ENCODE peak calls at places on chromosome 17, in seven cellular contexts. One of them, this sample, is unnamed.

GRCh38 chr17:70169707-70170597 is 620 bp downstream of the KCNJ2 start:
- DNase-seq in mesenteric fat pad: no peak
- DNase-seq in NCI-H510A: no peak
- DNase-seq in activated effector memory CD4-positive, alpha-beta T cell treated with Interleukin-2 at 50 U/mL for 16 hours: no peak
- DNase-seq in H7: no peak
- DNase-seq in GM23248: peak; percentile 63
- DNase-seq in GM03348: peak; percentile 50
- DNase-seq in this sample: no peak

GRCh38 chr17:27630607-27631408 is at the start of gene LGALS9:
- DNase-seq in GM03348: no peak
- DNase-seq in mesenteric fat pad: no peak
- DNase-seq in GM23248: peak; percentile 57
- DNase-seq in NCI-H510A: no peak
- DNase-seq in H7: no peak
- DNase-seq in activated effector memory CD4-positive, alpha-beta T cell treated with Interleukin-2 at 50 U/mL for 16 hours: peak; percentile 30
- DNase-seq in this sample: no peak

GRCh38 chr17:29838961-29839360 is 91.1 kb downstream of the SSH2 start:
- DNase-seq in mesenteric fat pad: no peak
- DNase-seq in NCI-H510A: no peak
- DNase-seq in H7: peak; percentile 60
- DNase-seq in GM23248: peak; percentile 48
- DNase-seq in activated effector memory CD4-positive, alpha-beta T cell treated with Interleukin-2 at 50 U/mL for 16 hours: no peak
- DNase-seq in GM03348: peak; percentile 8
- DNase-seq in this sample: no peak

GRCh38 chr17:2347805-2348685 is 10.7 kb downstream of the SGSM2 start:
- DNase-seq in NCI-H510A: peak; percentile 93
- DNase-seq in activated effector memory CD4-positive, alpha-beta T cell treated with Interleukin-2 at 50 U/mL for 16 hours: no peak
- DNase-seq in H7: peak; percentile 92
- DNase-seq in mesenteric fat pad: no peak
- DNase-seq in GM23248: peak; percentile 88
- DNase-seq in GM03348: peak; percentile 87
- DNase-seq in this sample: no peak

GRCh38 chr17:73625975-73626706 is 18.1 kb downstream of the SDK2 start:
- DNase-seq in H7: no peak
- DNase-seq in GM03348: no peak
- DNase-seq in NCI-H510A: no peak
- DNase-seq in activated effector memory CD4-positive, alpha-beta T cell treated with Interleukin-2 at 50 U/mL for 16 hours: no peak
- DNase-seq in GM23248: no peak
- DNase-seq in mesenteric fat pad: no peak
- DNase-seq in this sample: no peak

GRCh38 chr17:39399792-39400191 is 1.6 kb downstream of the FBXL20 start:
- DNase-seq in mesenteric fat pad: no peak
- DNase-seq in GM23248: no peak
- DNase-seq in H7: no peak
- DNase-seq in GM03348: no peak
- DNase-seq in activated effector memory CD4-positive, alpha-beta T cell treated with Interleukin-2 at 50 U/mL for 16 hours: no peak
- DNase-seq in NCI-H510A: no peak
- DNase-seq in this sample: no peak

GRCh38 chr17:10460062-10460461 is 9.3 kb downstream of the MYH4 start:
- DNase-seq in activated effector memory CD4-positive, alpha-beta T cell treated with Interleukin-2 at 50 U/mL for 16 hours: no peak
- DNase-seq in GM03348: no peak
- DNase-seq in mesenteric fat pad: no peak
- DNase-seq in GM23248: no peak
- DNase-seq in NCI-H510A: no peak
- DNase-seq in H7: no peak
- DNase-seq in this sample: no peak

GRCh38 chr17:17073006-17073626 is 30.9 kb downstream of the MPRIP start:
- DNase-seq in H7: no peak
- DNase-seq in NCI-H510A: no peak
- DNase-seq in GM23248: no peak
- DNase-seq in GM03348: no peak
- DNase-seq in activated effector memory CD4-positive, alpha-beta T cell treated with Interleukin-2 at 50 U/mL for 16 hours: no peak
- DNase-seq in mesenteric fat pad: peak; percentile 53
- DNase-seq in this sample: no peak

GRCh38 chr17:38510424-38511125 is 82.3 kb downstream of the ARHGAP23 start:
- DNase-seq in activated effector memory CD4-positive, alpha-beta T cell treated with Interleukin-2 at 50 U/mL for 16 hours: no peak
- DNase-seq in mesenteric fat pad: no peak
- DNase-seq in GM03348: no peak
- DNase-seq in GM23248: no peak
- DNase-seq in NCI-H510A: peak; percentile 49
- DNase-seq in H7: peak; percentile 94
- DNase-seq in this sample: no peak

GRCh38 chr17:61598014-61598413 is 7.0 kb upstream of the NACA2 start:
- DNase-seq in GM23248: no peak
- DNase-seq in GM03348: no peak
- DNase-seq in NCI-H510A: no peak
- DNase-seq in H7: no peak
- DNase-seq in activated effector memory CD4-positive, alpha-beta T cell treated with Interleukin-2 at 50 U/mL for 16 hours: no peak
- DNase-seq in mesenteric fat pad: no peak
- DNase-seq in this sample: no peak

GRCh38 chr17:1709403-1709891 is 730 bp downstream of the TLCD2 start:
- DNase-seq in GM23248: peak; percentile 58
- DNase-seq in H7: peak; percentile 77
- DNase-seq in mesenteric fat pad: no peak
- DNase-seq in NCI-H510A: no peak
- DNase-seq in activated effector memory CD4-positive, alpha-beta T cell treated with Interleukin-2 at 50 U/mL for 16 hours: no peak
- DNase-seq in GM03348: peak; percentile 51
- DNase-seq in this sample: no peak

GRCh38 chr17:59547131-59547915 is 18.1 kb upstream of the DHX40 start:
- DNase-seq in GM23248: no peak
- DNase-seq in H7: no peak
- DNase-seq in GM03348: no peak
- DNase-seq in NCI-H510A: no peak
- DNase-seq in activated effector memory CD4-positive, alpha-beta T cell treated with Interleukin-2 at 50 U/mL for 16 hours: no peak
- DNase-seq in mesenteric fat pad: no peak
- DNase-seq in this sample: no peak

GRCh38 chr17:10772425-10773380 is 31.2 kb downstream of the TMEM238L start:
- DNase-seq in GM23248: no peak
- DNase-seq in H7: peak; percentile 76
- DNase-seq in mesenteric fat pad: no peak
- DNase-seq in GM03348: no peak
- DNase-seq in NCI-H510A: no peak
- DNase-seq in activated effector memory CD4-positive, alpha-beta T cell treated with Interleukin-2 at 50 U/mL for 16 hours: no peak
- DNase-seq in this sample: no peak

GRCh38 chr17:52477824-52478614 is 319.5 kb upstream of the CA10 start:
- DNase-seq in GM03348: no peak
- DNase-seq in NCI-H510A: no peak
- DNase-seq in GM23248: no peak
- DNase-seq in H7: no peak
- DNase-seq in activated effector memory CD4-positive, alpha-beta T cell treated with Interleukin-2 at 50 U/mL for 16 hours: no peak
- DNase-seq in mesenteric fat pad: no peak
- DNase-seq in this sample: no peak

GRCh38 chr17:70172921-70173320 is 3.6 kb downstream of the KCNJ2 start:
- DNase-seq in mesenteric fat pad: no peak
- DNase-seq in H7: no peak
- DNase-seq in NCI-H510A: no peak
- DNase-seq in activated effector memory CD4-positive, alpha-beta T cell treated with Interleukin-2 at 50 U/mL for 16 hours: no peak
- DNase-seq in GM23248: peak; percentile 49
- DNase-seq in GM03348: peak; percentile 48
- DNase-seq in this sample: no peak

GRCh38 chr17:82936768-82937171 is 96.9 kb upstream of the ZNF750 start:
- DNase-seq in mesenteric fat pad: peak; percentile 84
- DNase-seq in NCI-H510A: no peak
- DNase-seq in activated effector memory CD4-positive, alpha-beta T cell treated with Interleukin-2 at 50 U/mL for 16 hours: no peak
- DNase-seq in H7: no peak
- DNase-seq in GM03348: no peak
- DNase-seq in GM23248: no peak
- DNase-seq in this sample: no peak

GRCh38 chr17:28533091-28533670 is 19.2 kb downstream of the UNC119 start:
- DNase-seq in GM23248: peak; percentile 67
- DNase-seq in activated effector memory CD4-positive, alpha-beta T cell treated with Interleukin-2 at 50 U/mL for 16 hours: no peak
- DNase-seq in mesenteric fat pad: no peak
- DNase-seq in H7: peak; percentile 82
- DNase-seq in NCI-H510A: no peak
- DNase-seq in GM03348: no peak
- DNase-seq in this sample: no peak

GRCh38 chr17:42354956-42355843 is 33.0 kb downstream of the STAT3 start:
- DNase-seq in activated effector memory CD4-positive, alpha-beta T cell treated with Interleukin-2 at 50 U/mL for 16 hours: no peak
- DNase-seq in mesenteric fat pad: no peak
- DNase-seq in GM03348: peak; percentile 40
- DNase-seq in NCI-H510A: no peak
- DNase-seq in GM23248: peak; percentile 79
- DNase-seq in H7: no peak
- DNase-seq in this sample: no peak

GRCh38 chr17:19495828-19496227 is 37.8 kb upstream of the SLC47A1 start:
- DNase-seq in GM03348: no peak
- DNase-seq in H7: no peak
- DNase-seq in GM23248: no peak
- DNase-seq in activated effector memory CD4-positive, alpha-beta T cell treated with Interleukin-2 at 50 U/mL for 16 hours: no peak
- DNase-seq in NCI-H510A: no peak
- DNase-seq in mesenteric fat pad: no peak
- DNase-seq in this sample: no peak

GRCh38 chr17:48624544-48625501 is 1.3 kb downstream of the HOXB9 start:
- DNase-seq in NCI-H510A: peak; percentile 35
- DNase-seq in activated effector memory CD4-positive, alpha-beta T cell treated with Interleukin-2 at 50 U/mL for 16 hours: no peak
- DNase-seq in GM03348: peak; percentile 80
- DNase-seq in H7: peak; percentile 91
- DNase-seq in mesenteric fat pad: no peak
- DNase-seq in GM23248: peak; percentile 44
- DNase-seq in this sample: no peak

GRCh38 chr17:10447035-10447931 is 22.1 kb downstream of the MYH4 start:
- DNase-seq in activated effector memory CD4-positive, alpha-beta T cell treated with Interleukin-2 at 50 U/mL for 16 hours: no peak
- DNase-seq in GM23248: no peak
- DNase-seq in NCI-H510A: no peak
- DNase-seq in mesenteric fat pad: no peak
- DNase-seq in H7: no peak
- DNase-seq in GM03348: no peak
- DNase-seq in this sample: no peak

GRCh38 chr17:15133143-15133542 is 132.0 kb downstream of the PMP22 start:
- DNase-seq in GM03348: no peak
- DNase-seq in mesenteric fat pad: no peak
- DNase-seq in GM23248: no peak
- DNase-seq in activated effector memory CD4-positive, alpha-beta T cell treated with Interleukin-2 at 50 U/mL for 16 hours: no peak
- DNase-seq in H7: no peak
- DNase-seq in NCI-H510A: no peak
- DNase-seq in this sample: no peak

GRCh38 chr17:29016635-29017034 is 10.8 kb upstream of the SEZ6 start:
- DNase-seq in GM23248: no peak
- DNase-seq in H7: no peak
- DNase-seq in mesenteric fat pad: no peak
- DNase-seq in activated effector memory CD4-positive, alpha-beta T cell treated with Interleukin-2 at 50 U/mL for 16 hours: no peak
- DNase-seq in NCI-H510A: no peak
- DNase-seq in GM03348: no peak
- DNase-seq in this sample: no peak

GRCh38 chr17:19897108-19897854 is 29.5 kb upstream of the ULK2 start:
- DNase-seq in NCI-H510A: no peak
- DNase-seq in H7: no peak
- DNase-seq in activated effector memory CD4-positive, alpha-beta T cell treated with Interleukin-2 at 50 U/mL for 16 hours: no peak
- DNase-seq in mesenteric fat pad: peak; percentile 51
- DNase-seq in GM23248: no peak
- DNase-seq in GM03348: no peak
- DNase-seq in this sample: no peak

GRCh38 chr17:33145941-33146340 is 147.2 kb downstream of the ASIC2 start:
- DNase-seq in NCI-H510A: no peak
- DNase-seq in GM03348: no peak
- DNase-seq in mesenteric fat pad: no peak
- DNase-seq in GM23248: no peak
- DNase-seq in H7: no peak
- DNase-seq in activated effector memory CD4-positive, alpha-beta T cell treated with Interleukin-2 at 50 U/mL for 16 hours: no peak
- DNase-seq in this sample: no peak

GRCh38 chr17:74599531-74599939 is 7.5 kb upstream of the CD300LD start:
- DNase-seq in GM03348: no peak
- DNase-seq in activated effector memory CD4-positive, alpha-beta T cell treated with Interleukin-2 at 50 U/mL for 16 hours: no peak
- DNase-seq in NCI-H510A: no peak
- DNase-seq in GM23248: no peak
- DNase-seq in H7: no peak
- DNase-seq in mesenteric fat pad: no peak
- DNase-seq in this sample: no peak

GRCh38 chr17:28675980-28676379 is 14.0 kb downstream of the SUPT6H start:
- DNase-seq in mesenteric fat pad: no peak
- DNase-seq in H7: peak; percentile 55
- DNase-seq in NCI-H510A: no peak
- DNase-seq in GM03348: no peak
- DNase-seq in activated effector memory CD4-positive, alpha-beta T cell treated with Interleukin-2 at 50 U/mL for 16 hours: no peak
- DNase-seq in GM23248: no peak
- DNase-seq in this sample: peak; percentile 77

GRCh38 chr17:35726609-35727460 is 4.6 kb upstream of the RASL10B start:
- DNase-seq in GM23248: peak; percentile 89
- DNase-seq in NCI-H510A: no peak
- DNase-seq in H7: peak; percentile 35
- DNase-seq in activated effector memory CD4-positive, alpha-beta T cell treated with Interleukin-2 at 50 U/mL for 16 hours: no peak
- DNase-seq in GM03348: peak; percentile 89
- DNase-seq in mesenteric fat pad: no peak
- DNase-seq in this sample: no peak

GRCh38 chr17:31200287-31200686 is 96.8 kb downstream of the OMG start:
- DNase-seq in NCI-H510A: no peak
- DNase-seq in H7: no peak
- DNase-seq in mesenteric fat pad: no peak
- DNase-seq in activated effector memory CD4-positive, alpha-beta T cell treated with Interleukin-2 at 50 U/mL for 16 hours: no peak
- DNase-seq in GM03348: no peak
- DNase-seq in GM23248: no peak
- DNase-seq in this sample: no peak

GRCh38 chr17:47315451-47316266 is 8.1 kb upstream of the EFCAB13 start:
- DNase-seq in mesenteric fat pad: no peak
- DNase-seq in NCI-H510A: no peak
- DNase-seq in H7: peak; percentile 50
- DNase-seq in GM03348: peak; percentile 67
- DNase-seq in GM23248: peak; percentile 89
- DNase-seq in activated effector memory CD4-positive, alpha-beta T cell treated with Interleukin-2 at 50 U/mL for 16 hours: no peak
- DNase-seq in this sample: peak; percentile 48

GRCh38 chr17:47246120-47246519 is 7.5 kb upstream of the ITGB3 start:
- DNase-seq in GM23248: peak; percentile 26
- DNase-seq in NCI-H510A: no peak
- DNase-seq in mesenteric fat pad: no peak
- DNase-seq in activated effector memory CD4-positive, alpha-beta T cell treated with Interleukin-2 at 50 U/mL for 16 hours: no peak
- DNase-seq in H7: no peak
- DNase-seq in GM03348: no peak
- DNase-seq in this sample: no peak

GRCh38 chr17:75853410-75853809 is 1.7 kb downstream of the WBP2 start:
- DNase-seq in activated effector memory CD4-positive, alpha-beta T cell treated with Interleukin-2 at 50 U/mL for 16 hours: no peak
- DNase-seq in NCI-H510A: no peak
- DNase-seq in GM03348: no peak
- DNase-seq in mesenteric fat pad: no peak
- DNase-seq in GM23248: peak; percentile 87
- DNase-seq in H7: no peak
- DNase-seq in this sample: no peak

This sample was measured in NCI-H2107.